ENCODE peak calls at places on chromosomes 12 and 14, in eight cellular contexts. D is GM23338, B is NCI-H2081, J is NCI-H524, L is neural progenitor cell, U is fibroblast of pulmonary artery, Y is ureter, P is psoas muscle. K is an unnamed sample.

GRCh38 chr12:94362653-94363052 is 97.0 kb downstream of the CEP83 start:
- DNase-seq in U (no peak), P (no peak), L (no peak), J (no peak), B (no peak), Y (no peak), D (no peak), K (no peak)

GRCh38 chr12:71461787-71462328 is 22.3 kb downstream of the LGR5 start:
- DNase-seq in P (no peak), Y (no peak), J (no peak), B (no peak), U (no peak), L (no peak), D (no peak), K (no peak)

GRCh38 chr12:25625146-25625545 is 72.1 kb upstream of the LMNTD1 start:
- DNase-seq in Y (no peak), J (no peak), B (no peak), L (no peak), P (no peak), D (no peak), U (no peak), K (no peak)

GRCh38 chr14:70602254-70602653 is 1.8 kb upstream of the MED6 start:
- DNase-seq in J (no peak), L (no peak), D (no peak), P (no peak), U (no peak), Y (no peak), B (no peak), K (peak)

GRCh38 chr12:108668532-108668931 is 34.8 kb upstream of the SELPLG start:
- DNase-seq in J (no peak), P (no peak), Y (no peak), B (no peak), D (no peak), U (peak), L (no peak), K (no peak)

GRCh38 chr14:54220122-54220691 is 176.6 kb upstream of the CDKN3 start:
- DNase-seq in P (peak), J (peak), Y (no peak), L (peak), D (peak), B (no peak), U (no peak), K (no peak)

GRCh38 chr12:53431187-53431586 is 7.5 kb downstream of the AMHR2 start:
- DNase-seq in J (no peak), L (no peak), B (no peak), D (no peak), Y (no peak), U (no peak), P (no peak), K (no peak)

GRCh38 chr12:28893365-28893764 is 255.7 kb upstream of the FAR2 start:
- DNase-seq in D (no peak), B (no peak), Y (no peak), L (no peak), P (no peak), U (peak), J (no peak), K (no peak)

GRCh38 chr12:21925296-21925913 is 15.8 kb downstream of the ABCC9 start:
- DNase-seq in Y (no peak), U (no peak), D (no peak), P (no peak), J (no peak), B (no peak), L (no peak), K (no peak)

GRCh38 chr14:68786491-68787234 is 6.2 kb downstream of the ZFP36L1 start:
- DNase-seq in B (no peak), Y (peak), D (peak), J (no peak), P (no peak), L (peak), U (peak), K (no peak)

GRCh38 chr12:67486671-67487070 is 161.9 kb upstream of the DYRK2 start:
- DNase-seq in B (no peak), D (no peak), J (no peak), P (no peak), U (no peak), L (no peak), Y (no peak), K (no peak)